ENCODE peak calls at places on chromosomes 3 and 15, in seven cellular contexts. V is left lung, K is neuronal stem cell, M is non-pigmented ciliary epithelial cell, A is nephron progenitor cell, X is fibroblast of pulmonary artery, Q is KG1. R is an unnamed sample.

GRCh38 chr15:68829068-68829467 is 8.4 kb upstream of the ANP32A start:
- DNase-seq in V (no peak), K (no peak), M (no peak), A (no peak), X (peak), Q (no peak), R (peak)

GRCh38 chr15:36363335-36363734 is 216.1 kb upstream of the CDIN1 start:
- DNase-seq in V (no peak), K (no peak), M (peak), A (no peak), X (peak), Q (no peak), R (no peak)

GRCh38 chr3:143594217-143594616 is 254.1 kb downstream of the SLC9A9 start:
- DNase-seq in V (no peak), K (no peak), M (no peak), A (no peak), X (no peak), Q (no peak), R (no peak)

GRCh38 chr3:107752202-107752990 is 229.6 kb downstream of the BBX start:
- DNase-seq in V (no peak), K (no peak), M (peak), A (no peak), X (peak), Q (no peak), R (no peak)

GRCh38 chr15:80455668-80456442 is 51.7 kb downstream of the ARNT2 start:
- DNase-seq in V (no peak), K (peak), M (peak), A (peak), X (peak), Q (peak), R (peak)

GRCh38 chr15:73946795-73947370 is 20.6 kb downstream of the LOXL1 start:
- DNase-seq in V (peak), K (no peak), M (no peak), A (no peak), X (no peak), Q (no peak), R (no peak)

GRCh38 chr3:11544413-11545181 is 99.1 kb downstream of the VGLL4 start:
- DNase-seq in V (peak), K (no peak), M (no peak), A (no peak), X (peak), Q (peak), R (peak)

GRCh38 chr15:73959012-73959581 is 32.8 kb downstream of the LOXL1 start:
- DNase-seq in V (no peak), K (no peak), M (no peak), A (no peak), X (no peak), Q (no peak), R (peak)

GRCh38 chr3:150062492-150062891 is 91.8 kb upstream of the PFN2 start:
- DNase-seq in V (no peak), K (no peak), M (no peak), A (no peak), X (peak), Q (no peak), R (peak)

GRCh38 chr3:122183521-122183892 is at the start of gene CASR:
- DNase-seq in V (peak), K (no peak), M (no peak), A (peak), X (no peak), Q (no peak), R (no peak)

GRCh38 chr3:124780356-124780755 is 50.1 kb downstream of the UMPS start:
- DNase-seq in V (no peak), K (no peak), M (peak), A (no peak), X (peak), Q (peak), R (no peak)

GRCh38 chr3:30607032-30607833 is 832 bp downstream of the TGFBR2 start:
- DNase-seq in V (peak), K (peak), M (no peak), A (peak), X (peak), Q (peak), R (no peak)

GRCh38 chr15:59168536-59168935 is 38.1 kb upstream of the LDHAL6B start:
- DNase-seq in V (no peak), K (no peak), M (no peak), A (no peak), X (peak), Q (no peak), R (no peak)

GRCh38 chr3:147405552-147406254 is 640 bp downstream of the ZIC4 start:
- DNase-seq in V (no peak), K (no peak), M (no peak), A (no peak), X (no peak), Q (no peak), R (no peak)

GRCh38 chr3:158781859-158782258 is 20.0 kb upstream of the MFSD1 start:
- DNase-seq in V (no peak), K (no peak), M (no peak), A (no peak), X (no peak), Q (no peak), R (no peak)

GRCh38 chr3:187491371-187491770 is 123.2 kb downstream of the RTP4 start:
- DNase-seq in V (no peak), K (no peak), M (no peak), A (no peak), X (no peak), Q (no peak), R (no peak)

GRCh38 chr3:89851974-89852621 is 744.7 kb downstream of the EPHA3 start:
- DNase-seq in V (no peak), K (peak), M (no peak), A (peak), X (peak), Q (no peak), R (peak)

GRCh38 chr3:169940486-169941181 is 26.0 kb upstream of the SEC62 start:
- DNase-seq in V (no peak), K (no peak), M (no peak), A (no peak), X (no peak), Q (no peak), R (no peak)

GRCh38 chr15:31442203-31443090 is 115.8 kb downstream of the KLF13 start:
- DNase-seq in V (no peak), K (no peak), M (peak), A (no peak), X (peak), Q (no peak), R (peak)

GRCh38 chr15:97525809-97526208 is 434.7 kb upstream of the ARRDC4 start:
- DNase-seq in V (no peak), K (no peak), M (no peak), A (no peak), X (no peak), Q (no peak), R (no peak)

GRCh38 chr3:134374791-134375541 is 719 bp upstream of the AMOTL2 start:
- DNase-seq in V (peak), K (no peak), M (no peak), A (no peak), X (no peak), Q (no peak), R (peak)

GRCh38 chr3:197892162-197892561 is 57.8 kb upstream of the RPL35A start:
- DNase-seq in V (no peak), K (no peak), M (no peak), A (no peak), X (no peak), Q (no peak), R (no peak)

GRCh38 chr15:33720952-33721351 is 247.3 kb upstream of the CHRM5 start:
- DNase-seq in V (no peak), K (no peak), M (peak), A (no peak), X (peak), Q (no peak), R (no peak)

GRCh38 chr3:170517251-170517945 is 68.5 kb downstream of the SLC7A14 start:
- DNase-seq in V (no peak), K (no peak), M (no peak), A (no peak), X (no peak), Q (no peak), R (peak)

GRCh38 chr15:72319985-72320671 is at the start of gene CELF6:
- DNase-seq in V (peak), K (peak), M (no peak), A (peak), X (peak), Q (no peak), R (peak)

GRCh38 chr15:44968475-44968874 is 12.0 kb downstream of the TERB2 start:
- DNase-seq in V (no peak), K (no peak), M (no peak), A (no peak), X (no peak), Q (no peak), R (peak)

GRCh38 chr15:70569139-70569717 is 194.1 kb downstream of the UACA start:
- DNase-seq in V (no peak), K (no peak), M (no peak), A (no peak), X (peak), Q (no peak), R (peak)

GRCh38 chr15:90213123-90213817 is 12.1 kb downstream of the SEMA4B start:
- DNase-seq in V (no peak), K (no peak), M (no peak), A (no peak), X (no peak), Q (no peak), R (peak)

GRCh38 chr15:34610388-34610787 is 26.9 kb upstream of the GOLGA8B start:
- DNase-seq in V (no peak), K (no peak), M (no peak), A (no peak), X (peak), Q (no peak), R (peak)

GRCh38 chr3:112327371-112327951 is 5.5 kb upstream of the CD200 start:
- DNase-seq in V (no peak), K (no peak), M (no peak), A (no peak), X (peak), Q (peak), R (peak)

GRCh38 chr3:192947421-192947820 is 29.8 kb upstream of the MB21D2 start:
- DNase-seq in V (no peak), K (no peak), M (no peak), A (no peak), X (no peak), Q (no peak), R (peak)

GRCh38 chr3:77042892-77043291 is 3.0 kb downstream of the ROBO2 start:
- DNase-seq in V (no peak), K (no peak), M (no peak), A (no peak), X (no peak), Q (no peak), R (peak)

GRCh38 chr15:82045179-82045891 is 483 bp downstream of the MEX3B start:
- DNase-seq in V (peak), K (peak), M (peak), A (peak), X (peak), Q (no peak), R (peak)

GRCh38 chr3:187188931-187189330 is 8.4 kb upstream of the RTP1 start:
- DNase-seq in V (no peak), K (no peak), M (no peak), A (no peak), X (no peak), Q (no peak), R (no peak)

GRCh38 chr3:141796436-141797166 is 33.4 kb downstream of the GRK7 start:
- DNase-seq in V (no peak), K (no peak), M (peak), A (no peak), X (no peak), Q (peak), R (peak)

GRCh38 chr15:70664494-70664893 is 98.9 kb downstream of the UACA start:
- DNase-seq in V (no peak), K (no peak), M (no peak), A (no peak), X (no peak), Q (no peak), R (peak)

GRCh38 chr15:98583758-98584157 is 64.6 kb upstream of the IGF1R start:
- DNase-seq in V (no peak), K (no peak), M (no peak), A (no peak), X (no peak), Q (no peak), R (no peak)

GRCh38 chr3:22704571-22705354 is 498.4 kb upstream of the UBE2E2 start:
- DNase-seq in V (peak), K (no peak), M (no peak), A (no peak), X (no peak), Q (no peak), R (no peak)

GRCh38 chr15:77030928-77031375 is 36.0 kb downstream of the PSTPIP1 start:
- DNase-seq in V (no peak), K (no peak), M (no peak), A (no peak), X (no peak), Q (no peak), R (no peak)

GRCh38 chr15:77554306-77555080 is 78.2 kb downstream of the LINGO1 start:
- DNase-seq in V (peak), K (no peak), M (no peak), A (no peak), X (no peak), Q (no peak), R (no peak)

R was measured in NCI-H2171 treated with DMSO at 0.1 percent for 48 hours.